ENCODE peak calls at places on chromosomes 3 and 15, in six cellular contexts. D is endodermal cell, L is lower lobe of right lung, W is spleen, P is left ventricle myocardium inferior, I is HCT116. U is an unnamed sample.
A peak's percentile ranks its signal among the peaks of the same experiment; 100 is the strongest.

GRCh38 chr3:177410734-177411133 is 213.5 kb upstream of the TBL1XR1 start:
- DNase-seq in L (no peak), W (no peak), I (no peak), D (no peak), P (no peak), U (no peak)

GRCh38 chr3:127915115-127915936 is at the start of gene KBTBD12:
- DNase-seq in W (no peak), L (peak; percentile 57), I (no peak), D (peak; percentile 82), P (peak; percentile 62), U (no peak)

GRCh38 chr3:15291589-15292541 is 40.5 kb downstream of the SH3BP5 start:
- DNase-seq in L (no peak), D (no peak), W (peak; percentile 89), I (no peak), P (no peak), U (peak; percentile 55)

GRCh38 chr3:38131621-38132369 is 5.1 kb downstream of the ACAA1 start:
- DNase-seq in P (no peak), L (peak; percentile 47), W (no peak), I (no peak), D (peak; percentile 92), U (peak; percentile 60)

GRCh38 chr3:58116985-58117384 is 93.8 kb downstream of the DNASE1L3 start:
- DNase-seq in D (no peak), I (no peak), P (no peak), L (no peak), W (no peak), U (peak; percentile 14)

GRCh38 chr3:51539291-51539891 is 872 bp downstream of the RAD54L2 start:
- DNase-seq in L (no peak), I (no peak), W (peak; percentile 61), P (no peak), D (peak; percentile 77), U (peak; percentile 55)

GRCh38 chr15:36066757-36067156 is 512.7 kb upstream of the CDIN1 start:
- DNase-seq in W (peak; percentile 56), D (no peak), P (no peak), I (no peak), L (no peak), U (no peak)

GRCh38 chr3:23017800-23018199 is 185.3 kb upstream of the UBE2E2 start:
- DNase-seq in I (no peak), L (no peak), P (no peak), D (no peak), W (no peak), U (peak; percentile 28)

GRCh38 chr3:77319711-77320110 is 279.8 kb downstream of the ROBO2 start:
- DNase-seq in D (peak; percentile 53), P (no peak), W (no peak), L (no peak), I (no peak), U (no peak)

GRCh38 chr3:183298708-183299153 is 45.7 kb downstream of the B3GNT5 start:
- DNase-seq in D (peak; percentile 82), L (peak; percentile 79), W (peak; percentile 84), I (no peak), P (peak; percentile 60), U (peak; percentile 90)

GRCh38 chr3:155701882-155702465 is 42.9 kb downstream of the PLCH1 start:
- DNase-seq in L (no peak), D (no peak), I (peak; percentile 31), W (no peak), P (no peak), U (peak; percentile 70)

GRCh38 chr15:82849556-82850241 is 40.3 kb downstream of the WHAMM start:
- DNase-seq in I (peak; percentile 84), W (peak; percentile 85), L (peak; percentile 84), P (peak; percentile 76), D (peak; percentile 96), U (peak; percentile 87)

DNA sequence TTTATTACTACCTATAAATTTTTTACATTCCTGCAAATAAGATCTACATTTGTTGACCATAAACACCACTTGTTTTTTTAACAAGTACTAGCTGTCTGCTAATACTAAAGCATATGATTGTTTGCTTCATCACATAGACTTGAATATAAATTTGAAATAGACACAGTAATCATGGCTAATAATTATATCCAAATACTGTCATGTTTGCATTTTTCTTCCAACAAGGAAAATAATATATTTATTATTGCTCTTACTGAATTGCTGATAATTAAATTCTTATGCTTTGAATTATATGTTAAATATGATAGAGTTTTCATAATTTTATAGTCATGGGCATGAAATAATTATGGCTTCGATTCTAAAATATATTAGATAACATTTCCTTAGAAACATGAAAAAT is 40.5 kb downstream of the HDC start:
- DNase-seq in L (no peak), W (no peak), D (no peak), P (no peak), I (no peak), U (no peak)
- H3K4me3 ChIP-seq in L (no peak overlapping the region), W (no peak overlapping the region), D (no peak overlapping the region), P (no peak overlapping the region), I (no peak overlapping the region), U (no peak overlapping the region)

DNA sequence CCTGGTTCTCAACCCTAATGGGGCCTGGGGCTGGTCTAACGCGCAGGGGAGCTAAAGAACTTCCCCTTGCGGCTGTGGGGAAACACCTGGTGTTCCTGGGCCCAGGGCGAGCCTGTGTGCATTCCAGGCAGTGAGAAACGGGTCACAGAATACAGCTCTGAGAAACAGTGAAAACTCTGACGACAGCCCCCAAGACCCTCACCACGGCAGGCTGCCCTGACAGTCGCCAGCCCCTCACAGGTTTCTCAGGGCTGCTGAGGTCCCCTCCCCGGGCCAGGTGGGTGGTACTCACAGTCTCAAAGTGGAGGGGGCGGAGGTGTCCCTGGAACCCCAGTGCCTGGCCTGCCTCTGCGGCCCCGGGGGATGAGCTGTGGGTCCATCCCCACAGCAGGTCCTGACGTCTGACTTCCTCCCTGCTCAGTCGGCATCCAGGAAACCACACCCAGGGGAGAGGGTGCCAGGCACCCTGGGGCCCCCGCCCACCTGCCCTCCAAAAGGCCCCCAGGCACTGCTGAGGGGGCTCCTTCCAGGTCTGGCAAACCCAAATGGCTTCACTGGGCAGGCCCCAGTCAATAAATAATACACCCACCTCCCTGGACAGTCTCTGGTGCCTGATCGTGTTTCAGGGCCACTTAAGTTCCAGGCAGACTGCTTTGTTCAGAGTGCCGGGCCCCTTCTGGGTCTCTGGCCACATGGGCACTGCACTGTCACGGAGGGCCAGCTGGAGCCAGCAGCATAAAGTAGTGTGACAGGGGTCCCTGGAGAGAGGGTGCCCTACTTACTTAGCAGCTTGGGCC is 57.7 kb downstream of the IQSEC1 start:
- DNase-seq in W (peak; percentile 94), P (no peak), I (no peak), D (no peak), L (peak; percentile 76), U (no peak)
- H3K4me3 ChIP-seq in W (peak overlapping the region; percentile 34), P (peak overlapping the region; percentile 48), I (no peak overlapping the region), D (no peak overlapping the region), L (peak overlapping the region; percentile 43), U (no peak overlapping the region)

GRCh38 chr15:75453703-75454470 is 2.4 kb upstream of the SIN3A start:
- DNase-seq in D (peak; percentile 99), L (peak; percentile 98), I (peak; percentile 100), P (peak; percentile 98), W (peak; percentile 99), U (peak; percentile 100)
- H3K4me3 ChIP-seq in D (peak overlapping the region; percentile 93), L (peak overlapping the region; percentile 96), I (peak overlapping the region; percentile 97), P (peak overlapping the region; percentile 93), W (peak overlapping the region; percentile 96), U (peak overlapping the region; percentile 90)

GRCh38 chr15:74955017-74955416 is 1.6 kb downstream of the RPP25 start:
- DNase-seq in W (peak; percentile 73), P (no peak), I (no peak), L (no peak), D (no peak), U (no peak)

GRCh38 chr15:74955796-74956647 is 550 bp downstream of the RPP25 start:
- DNase-seq in I (no peak), D (peak; percentile 86), P (peak; percentile 83), L (peak; percentile 91), W (peak; percentile 92), U (peak; percentile 82)

GRCh38 chr15:74950078-74951000 is 6.2 kb downstream of the RPP25 start:
- DNase-seq in W (peak; percentile 79), D (peak; percentile 97), P (peak; percentile 41), I (peak; percentile 60), L (no peak), U (peak; percentile 85)

GRCh38 chr15:74954515-74954914 is 2.1 kb downstream of the RPP25 start:
- DNase-seq in I (no peak), W (peak; percentile 61), D (peak; percentile 70), P (peak; percentile 37), L (no peak), U (peak; percentile 85)

GRCh38 chr15:74951006-74951405 is 5.6 kb downstream of the RPP25 start:
- DNase-seq in W (peak; percentile 52), P (no peak), D (peak; percentile 47), I (no peak), L (no peak), U (no peak)
- H3K4me3 ChIP-seq in W (no peak overlapping the region), P (no peak overlapping the region), D (no peak overlapping the region), I (no peak overlapping the region), L (no peak overlapping the region), U (no peak overlapping the region)

GRCh38 chr15:80570553-80570952 is 124.6 kb upstream of the ABHD17C start:
- DNase-seq in L (no peak), W (no peak), I (no peak), D (peak; percentile 22), P (no peak), U (no peak)
- H3K4me3 ChIP-seq in L (no peak overlapping the region), W (no peak overlapping the region), I (no peak overlapping the region), D (no peak overlapping the region), P (no peak overlapping the region), U (no peak overlapping the region)

GRCh38 chr3:140006331-140006730 is 71.3 kb downstream of the CLSTN2 start:
- DNase-seq in D (no peak), W (no peak), P (no peak), I (no peak), L (no peak), U (no peak)
- H3K4me3 ChIP-seq in D (no peak overlapping the region), W (no peak overlapping the region), P (no peak overlapping the region), I (no peak overlapping the region), L (no peak overlapping the region), U (no peak overlapping the region)

GRCh38 chr3:33787328-33788009 is 11.0 kb upstream of the PDCD6IP start:
- DNase-seq in D (peak; percentile 89), I (peak; percentile 60), L (peak; percentile 53), W (no peak), P (peak; percentile 26), U (peak; percentile 83)
- H3K4me3 ChIP-seq in D (no peak overlapping the region), I (no peak overlapping the region), L (peak overlapping the region; percentile 20), W (no peak overlapping the region), P (peak overlapping the region; percentile 56), U (peak overlapping the region; percentile 41)

GRCh38 chr3:47420511-47421484 is 40.0 kb downstream of the PTPN23 start:
- DNase-seq in I (peak; percentile 70), L (peak; percentile 89), P (peak; percentile 85), W (peak; percentile 93), D (peak; percentile 98), U (peak; percentile 91)
- H3K4me3 ChIP-seq in I (no peak overlapping the region), L (no peak overlapping the region), P (peak overlapping the region; percentile 6), W (no peak overlapping the region), D (no peak overlapping the region), U (no peak overlapping the region)

DNA sequence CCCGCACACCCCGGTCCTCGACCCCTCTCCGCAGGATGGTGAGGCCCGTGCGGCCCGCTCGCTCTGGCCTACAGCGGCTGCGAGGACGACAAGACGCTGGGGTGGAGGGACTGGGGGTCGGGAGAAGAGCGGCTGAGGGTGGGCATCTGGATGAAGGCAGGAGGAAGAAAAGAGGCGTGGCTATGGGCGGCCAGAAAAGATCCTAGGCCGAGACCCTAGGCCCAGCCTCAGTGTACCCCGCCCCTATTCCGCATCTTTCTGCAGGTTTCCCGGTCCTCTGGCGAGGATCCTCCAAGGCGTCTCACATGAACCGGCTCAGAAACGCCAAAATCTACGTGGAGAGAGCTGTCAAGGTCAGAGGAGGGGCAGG is 280 bp downstream of the TTLL3 start:
- DNase-seq in P (no peak), W (no peak), D (peak; percentile 79), L (no peak), I (no peak), U (no peak)
- H3K4me3 ChIP-seq in P (peak overlapping the region; percentile 81), W (peak overlapping the region; percentile 71), D (peak overlapping the region; percentile 71), L (peak overlapping the region; percentile 79), I (peak overlapping the region; percentile 35), U (peak overlapping the region; percentile 57)

U was measured in fibroblast of pulmonary artery.